ENCODE peak calls at places on chromosomes 2 and 18, in nine cellular contexts. L, Q, F, V, H, D, T, Z and W are unnamed samples.

GRCh38 chr2:238498188-238498587 is 71.5 kb downstream of the ASB1 start:
- DNase-seq in L (no peak), Q (no peak), F (no peak), V (no peak), H (no peak), D (no peak), T (no peak), Z (no peak), W (no peak)

GRCh38 chr2:20490300-20491181 is 43.7 kb downstream of the RHOB start:
- DNase-seq in L (no peak), Q (no peak), F (peak), V (peak), H (no peak), D (peak), T (peak), Z (peak), W (no peak)

GRCh38 chr2:226376516-226377180 is 423.0 kb downstream of the IRS1 start:
- DNase-seq in L (no peak), Q (no peak), F (no peak), V (no peak), H (no peak), D (no peak), T (no peak), Z (no peak), W (no peak)

GRCh38 chr2:128306081-128306930 is 12.4 kb downstream of the HS6ST1 start:
- DNase-seq in L (no peak), Q (peak), F (peak), V (no peak), H (no peak), D (peak), T (no peak), Z (peak), W (peak)

GRCh38 chr2:46939596-46940359 is 24.2 kb upstream of the MCFD2 start:
- DNase-seq in L (no peak), Q (no peak), F (no peak), V (no peak), H (no peak), D (peak), T (peak), Z (no peak), W (peak)

GRCh38 chr18:21978546-21979170 is 190.7 kb upstream of the GATA6 start:
- DNase-seq in L (no peak), Q (no peak), F (no peak), V (no peak), H (no peak), D (no peak), T (no peak), Z (no peak), W (no peak)

GRCh38 chr2:86570069-86570468 is 6.8 kb upstream of the CHMP3 start:
- DNase-seq in L (no peak), Q (no peak), F (no peak), V (no peak), H (no peak), D (peak), T (no peak), Z (no peak), W (no peak)

GRCh38 chr2:207902822-207903221 is 122.5 kb downstream of the PLEKHM3 start:
- DNase-seq in L (no peak), Q (no peak), F (no peak), V (no peak), H (no peak), D (no peak), T (peak), Z (no peak), W (no peak)

GRCh38 chr18:40985441-40985840 is 969.6 kb upstream of the PIK3C3 start:
- DNase-seq in L (no peak), Q (no peak), F (no peak), V (no peak), H (no peak), D (no peak), T (no peak), Z (no peak), W (no peak)

GRCh38 chr18:26480897-26481795 is 67.2 kb downstream of the KCTD1 start:
- DNase-seq in L (no peak), Q (peak), F (no peak), V (no peak), H (no peak), D (peak), T (peak), Z (peak), W (no peak)

GRCh38 chr2:205730701-205731271 is 48.5 kb downstream of the NRP2 start:
- DNase-seq in L (no peak), Q (no peak), F (no peak), V (no peak), H (no peak), D (no peak), T (no peak), Z (no peak), W (no peak)

GRCh38 chr2:39091535-39091934 is 29.3 kb downstream of the SOS1 start:
- DNase-seq in L (no peak), Q (no peak), F (no peak), V (no peak), H (no peak), D (no peak), T (no peak), Z (no peak), W (no peak)

GRCh38 chr2:20642026-20642971 is 8.6 kb downstream of the HS1BP3 start:
- DNase-seq in L (peak), Q (peak), F (peak), V (peak), H (peak), D (peak), T (peak), Z (no peak), W (peak)

GRCh38 chr2:27296466-27296865 is 11.8 kb downstream of the UCN start:
- DNase-seq in L (no peak), Q (no peak), F (no peak), V (no peak), H (no peak), D (no peak), T (no peak), Z (no peak), W (no peak)

GRCh38 chr2:126879348-126880261 is 19.1 kb upstream of the TEX51 start:
- DNase-seq in L (no peak), Q (no peak), F (no peak), V (no peak), H (no peak), D (no peak), T (no peak), Z (no peak), W (no peak)

GRCh38 chr18:40851014-40851429 is 1104.0 kb upstream of the PIK3C3 start:
- DNase-seq in L (no peak), Q (no peak), F (no peak), V (no peak), H (no peak), D (peak), T (peak), Z (no peak), W (peak)

GRCh38 chr2:14255135-14255820 is 377.2 kb upstream of the LRATD1 start:
- DNase-seq in L (no peak), Q (no peak), F (no peak), V (no peak), H (peak), D (no peak), T (no peak), Z (no peak), W (no peak)

GRCh38 chr2:187936228-187936627 is 355.4 kb upstream of the GULP1 start:
- DNase-seq in L (no peak), Q (no peak), F (no peak), V (no peak), H (no peak), D (no peak), T (no peak), Z (no peak), W (no peak)

GRCh38 chr18:76384861-76385680 is 110.0 kb downstream of the ZNF516 start:
- DNase-seq in L (no peak), Q (no peak), F (peak), V (no peak), H (no peak), D (no peak), T (no peak), Z (no peak), W (no peak)

GRCh38 chr2:37585295-37585908 is 86.0 kb downstream of the CDC42EP3 start:
- DNase-seq in L (no peak), Q (no peak), F (no peak), V (no peak), H (no peak), D (peak), T (no peak), Z (no peak), W (peak)

GRCh38 chr2:71148506-71149063 is 18.2 kb downstream of the MPHOSPH10 start:
- DNase-seq in L (no peak), Q (no peak), F (no peak), V (no peak), H (no peak), D (no peak), T (no peak), Z (no peak), W (no peak)

GRCh38 chr18:65620076-65620696 is 130.6 kb upstream of the CDH7 start:
- DNase-seq in L (no peak), Q (no peak), F (no peak), V (no peak), H (no peak), D (no peak), T (no peak), Z (no peak), W (no peak)

GRCh38 chr2:229714736-229715541 is 584 bp upstream of the DNER start:
- DNase-seq in L (no peak), Q (peak), F (peak), V (peak), H (peak), D (peak), T (peak), Z (no peak), W (peak)

GRCh38 chr18:3453540-3454364 is 3.8 kb downstream of the TGIF1 start:
- DNase-seq in L (peak), Q (no peak), F (peak), V (peak), H (no peak), D (peak), T (peak), Z (peak), W (peak)

GRCh38 chr2:133790706-133791105 is 222.4 kb upstream of the NCKAP5 start:
- DNase-seq in L (no peak), Q (no peak), F (no peak), V (no peak), H (no peak), D (no peak), T (no peak), Z (no peak), W (no peak)

GRCh38 chr18:59268722-59269562 is 4.3 kb downstream of the RAX start:
- DNase-seq in L (no peak), Q (peak), F (no peak), V (no peak), H (peak), D (peak), T (peak), Z (no peak), W (peak)

GRCh38 chr2:19216271-19216670 is 142.2 kb downstream of the OSR1 start:
- DNase-seq in L (no peak), Q (no peak), F (no peak), V (no peak), H (no peak), D (no peak), T (no peak), Z (no peak), W (no peak)

GRCh38 chr2:70367722-70368323 is 66.0 kb upstream of the FAM136A start:
- DNase-seq in L (no peak), Q (no peak), F (no peak), V (no peak), H (no peak), D (peak), T (peak), Z (no peak), W (no peak)

GRCh38 chr2:43383533-43383932 is 157.1 kb upstream of the ZFP36L2 start:
- DNase-seq in L (no peak), Q (no peak), F (no peak), V (no peak), H (no peak), D (no peak), T (no peak), Z (no peak), W (no peak)

GRCh38 chr18:35927431-35927830 is 45.0 kb upstream of the RMP24 start:
- DNase-seq in L (no peak), Q (no peak), F (no peak), V (no peak), H (no peak), D (peak), T (no peak), Z (no peak), W (no peak)

GRCh38 chr2:136137982-136138381 is 20.0 kb upstream of the CXCR4 start:
- DNase-seq in L (no peak), Q (no peak), F (no peak), V (no peak), H (no peak), D (no peak), T (no peak), Z (no peak), W (no peak)

GRCh38 chr2:207405150-207405549 is 124.6 kb upstream of the CREB1 start:
- DNase-seq in L (no peak), Q (no peak), F (no peak), V (no peak), H (no peak), D (no peak), T (no peak), Z (no peak), W (no peak)

GRCh38 chr18:46148810-46149209 is 44.6 kb downstream of the HAUS1 start:
- DNase-seq in L (peak), Q (peak), F (no peak), V (peak), H (peak), D (peak), T (peak), Z (no peak), W (peak)

GRCh38 chr2:149019768-149020167 is 18.7 kb upstream of the LYPD6B start:
- DNase-seq in L (peak), Q (no peak), F (no peak), V (no peak), H (no peak), D (peak), T (no peak), Z (no peak), W (no peak)

GRCh38 chr2:230981704-230982103 is 14.2 kb upstream of the SPATA3 start:
- DNase-seq in L (no peak), Q (no peak), F (peak), V (no peak), H (no peak), D (no peak), T (no peak), Z (no peak), W (no peak)

GRCh38 chr2:2577366-2577765 is 246.3 kb upstream of the MYT1L start:
- DNase-seq in L (no peak), Q (no peak), F (no peak), V (no peak), H (peak), D (no peak), T (no peak), Z (no peak), W (no peak)

GRCh38 chr2:2573205-2573604 is 242.1 kb upstream of the MYT1L start:
- DNase-seq in L (no peak), Q (no peak), F (no peak), V (no peak), H (no peak), D (no peak), T (no peak), Z (no peak), W (no peak)

GRCh38 chr2:2573658-2574293 is 242.7 kb upstream of the MYT1L start:
- DNase-seq in L (peak), Q (no peak), F (no peak), V (no peak), H (peak), D (peak), T (no peak), Z (no peak), W (no peak)

GRCh38 chr2:2574401-2575184 is 243.5 kb upstream of the MYT1L start:
- DNase-seq in L (no peak), Q (no peak), F (no peak), V (no peak), H (no peak), D (no peak), T (no peak), Z (no peak), W (no peak)

DNA sequence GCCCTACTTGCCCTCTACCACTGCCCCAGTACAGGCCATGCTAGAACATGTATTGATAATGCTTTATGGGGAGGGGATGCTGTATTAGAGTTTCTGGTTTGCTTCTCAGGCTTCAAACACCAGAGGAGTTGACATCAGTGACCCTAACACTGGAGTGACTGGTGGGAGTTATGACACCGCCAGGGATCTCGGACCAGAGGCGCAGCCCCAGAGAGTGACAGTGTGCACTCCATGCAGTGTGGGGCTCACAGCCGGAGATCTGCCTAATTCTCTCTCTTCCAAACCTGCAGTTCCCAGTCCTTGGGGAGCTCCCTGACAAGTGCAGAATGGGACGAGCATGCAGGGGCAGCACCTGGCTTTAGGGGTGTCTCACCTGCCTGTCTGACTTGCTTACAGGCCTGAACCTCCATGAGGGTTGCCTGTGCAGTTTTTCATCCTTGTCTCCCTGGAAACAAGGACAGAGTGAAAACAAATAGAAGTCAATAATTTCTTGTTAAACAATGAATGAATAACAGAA is 244.9 kb upstream of the MYT1L start:
- DNase-seq in L (no peak), Q (no peak), F (no peak), V (no peak), H (no peak), D (no peak), T (no peak), Z (no peak), W (no peak)
- TF ChIP-seq CTCF in L (no peak), Q (no peak), F (no peak), V (no peak), H (no peak), D (no peak), T (no peak), Z (no peak), W (no peak)

GRCh38 chr2:183093857-183094657 is 15.5 kb downstream of the DUSP19 start:
- DNase-seq in L (no peak), Q (no peak), F (no peak), V (no peak), H (no peak), D (peak), T (no peak), Z (no peak), W (no peak)
- TF ChIP-seq CTCF in L (no peak), Q (peak), F (no peak), V (no peak), H (peak), D (no peak), T (peak), Z (no peak), W (no peak)

GRCh38 chr2:210667726-210668125 is 111.3 kb downstream of the CPS1 start:
- DNase-seq in L (no peak), Q (no peak), F (no peak), V (no peak), H (no peak), D (no peak), T (no peak), Z (no peak), W (no peak)

GRCh38 chr2:210662557-210662956 is 106.2 kb downstream of the CPS1 start:
- DNase-seq in L (no peak), Q (no peak), F (no peak), V (no peak), H (no peak), D (no peak), T (no peak), Z (no peak), W (no peak)

GRCh38 chr2:210660751-210661150 is 104.4 kb downstream of the CPS1 start:
- DNase-seq in L (no peak), Q (no peak), F (no peak), V (no peak), H (no peak), D (no peak), T (no peak), Z (no peak), W (no peak)

GRCh38 chr2:210663574-210663973 is 107.2 kb downstream of the CPS1 start:
- DNase-seq in L (no peak), Q (no peak), F (no peak), V (no peak), H (peak), D (peak), T (no peak), Z (no peak), W (peak)
- TF ChIP-seq CTCF in L (peak), Q (no peak), F (no peak), V (peak), H (peak), D (peak), T (no peak), Z (no peak), W (peak)

DNA sequence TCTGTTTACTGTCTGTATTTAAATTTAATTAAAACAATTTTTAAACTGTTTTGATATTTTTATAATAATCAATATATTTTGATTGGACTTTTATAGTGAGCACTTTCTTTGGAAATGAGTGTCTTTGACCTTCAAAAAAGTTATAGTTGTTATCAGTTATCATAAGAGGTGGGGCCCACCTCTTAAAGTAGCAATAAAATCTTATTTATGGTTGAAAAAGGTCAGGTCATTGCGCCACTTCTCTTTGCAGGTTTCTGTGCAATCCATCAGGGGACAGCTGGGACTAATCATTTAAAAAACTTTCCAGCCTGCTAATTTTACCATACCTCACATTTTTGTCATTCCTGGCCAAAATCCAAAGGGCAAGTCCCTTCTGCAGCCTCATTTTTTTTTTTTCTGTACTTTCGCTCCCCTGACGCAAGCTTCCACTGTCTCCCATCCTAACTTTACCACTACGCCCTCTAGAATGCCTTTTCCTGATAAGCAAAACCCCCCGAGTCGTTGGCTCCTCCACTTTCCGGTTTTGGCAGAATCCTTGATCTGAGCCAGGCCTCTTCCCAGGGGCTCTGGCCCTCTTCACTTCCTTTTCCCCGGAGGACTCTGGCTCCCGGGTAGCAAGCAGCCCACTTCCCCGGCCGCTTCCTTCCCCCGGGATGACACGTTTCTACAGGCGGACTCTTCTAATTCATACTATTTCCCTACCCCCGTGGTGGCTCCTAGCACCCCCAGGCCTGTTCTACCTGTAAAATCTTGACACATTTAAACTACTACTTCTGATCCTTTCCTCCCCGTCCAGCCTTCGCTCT is 1.1 kb upstream of the SEH1L start:
- DNase-seq in L (peak), Q (peak), F (peak), V (no peak), H (peak), D (peak), T (peak), Z (peak), W (peak)
- TF ChIP-seq CTCF in L (peak), Q (no peak), F (no peak), V (no peak), H (peak), D (peak), T (no peak), Z (peak), W (no peak)

GRCh38 chr2:88235987-88236386 is 65.8 kb downstream of the THNSL2 start:
- DNase-seq in L (no peak), Q (no peak), F (no peak), V (no peak), H (no peak), D (no peak), T (no peak), Z (no peak), W (peak)
- TF ChIP-seq CTCF in L (no peak), Q (no peak), F (no peak), V (no peak), H (no peak), D (no peak), T (no peak), Z (no peak), W (no peak)

GRCh38 chr2:10239561-10239967 is 63.1 kb upstream of the HPCAL1 start:
- DNase-seq in L (no peak), Q (no peak), F (peak), V (no peak), H (no peak), D (no peak), T (no peak), Z (no peak), W (no peak)
- TF ChIP-seq CTCF in L (peak), Q (no peak), F (no peak), V (no peak), H (no peak), D (no peak), T (no peak), Z (peak), W (peak)

DNA sequence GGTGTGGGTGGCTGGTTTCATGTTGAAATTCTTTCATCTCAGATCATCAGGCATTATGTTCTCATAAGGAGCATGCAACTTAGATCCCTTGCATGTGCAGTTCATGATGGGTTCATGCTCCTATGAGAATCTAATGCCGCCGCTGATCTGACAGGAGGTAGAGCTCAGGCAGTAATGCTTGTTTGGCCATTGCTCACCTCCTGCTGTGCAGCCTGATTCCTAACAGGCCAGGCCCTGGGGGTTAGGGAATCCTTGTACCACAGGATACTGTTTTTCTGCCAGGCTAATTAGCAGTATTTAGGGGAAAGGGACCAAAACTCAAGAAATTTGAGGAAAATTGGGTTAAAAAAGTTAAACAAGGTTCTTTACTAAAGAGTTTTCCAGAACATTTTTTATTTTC is 5.3 kb upstream of the LHCGR start:
- DNase-seq in L (no peak), Q (no peak), F (no peak), V (no peak), H (no peak), D (no peak), T (no peak), Z (no peak), W (no peak)
- TF ChIP-seq CTCF in L (no peak), Q (no peak), F (no peak), V (no peak), H (no peak), D (no peak), T (no peak), Z (no peak), W (no peak)